ENCODE peak calls at places on chromosome 10, in ten cellular contexts. V, W, S, L, M, A, N, C, H and I are unnamed samples.

GRCh38 chr10:15150563-15150962 is 17.9 kb downstream of the NMT2 start:
- DNase-seq in V (no peak), W (no peak), S (no peak), L (no peak), M (no peak), A (no peak), N (no peak), C (no peak), H (no peak), I (no peak)

GRCh38 chr10:125441151-125441550 is 241.8 kb downstream of the TEX36 start:
- DNase-seq in V (no peak), W (no peak), S (no peak), L (no peak), M (no peak), A (no peak), N (no peak), C (no peak), H (no peak), I (peak; percentile 9)

GRCh38 chr10:16965740-16966447 is 148.7 kb upstream of the RSU1 start:
- DNase-seq in V (no peak), W (no peak), S (no peak), L (no peak), M (no peak), A (no peak), N (no peak), C (peak; percentile 87), H (no peak), I (peak; percentile 99)

GRCh38 chr10:119812684-119813083 is 60.0 kb downstream of the MCMBP start:
- DNase-seq in V (no peak), W (no peak), S (no peak), L (no peak), M (no peak), A (no peak), N (no peak), C (no peak), H (no peak), I (no peak)

GRCh38 chr10:48670978-48671913 is 13.4 kb upstream of the WDFY4 start:
- DNase-seq in V (peak; percentile 96), W (no peak), S (no peak), L (no peak), M (peak; percentile 24), A (no peak), N (peak; percentile 33), C (no peak), H (no peak), I (no peak)

GRCh38 chr10:21929070-21929469 is 74.5 kb downstream of the DNAJC1 start:
- DNase-seq in V (no peak), W (no peak), S (no peak), L (no peak), M (no peak), A (no peak), N (no peak), C (peak; percentile 44), H (no peak), I (no peak)

GRCh38 chr10:84238909-84239308 is 2.4 kb downstream of the LRIT1 start:
- DNase-seq in V (no peak), W (no peak), S (no peak), L (no peak), M (no peak), A (no peak), N (no peak), C (no peak), H (no peak), I (no peak)

GRCh38 chr10:89114846-89115625 is 92.1 kb downstream of the CH25H start:
- DNase-seq in V (no peak), W (no peak), S (no peak), L (no peak), M (no peak), A (no peak), N (no peak), C (no peak), H (no peak), I (peak; percentile 57)

GRCh38 chr10:52450743-52451142 is 136.7 kb downstream of the DKK1 start:
- DNase-seq in V (no peak), W (no peak), S (no peak), L (no peak), M (no peak), A (no peak), N (no peak), C (no peak), H (no peak), I (no peak)

GRCh38 chr10:79093658-79094411 is 25.1 kb downstream of the ZMIZ1 start:
- DNase-seq in V (peak; percentile 72), W (no peak), S (no peak), L (peak; percentile 92), M (no peak), A (peak; percentile 97), N (no peak), C (no peak), H (peak; percentile 57), I (no peak)

DNA sequence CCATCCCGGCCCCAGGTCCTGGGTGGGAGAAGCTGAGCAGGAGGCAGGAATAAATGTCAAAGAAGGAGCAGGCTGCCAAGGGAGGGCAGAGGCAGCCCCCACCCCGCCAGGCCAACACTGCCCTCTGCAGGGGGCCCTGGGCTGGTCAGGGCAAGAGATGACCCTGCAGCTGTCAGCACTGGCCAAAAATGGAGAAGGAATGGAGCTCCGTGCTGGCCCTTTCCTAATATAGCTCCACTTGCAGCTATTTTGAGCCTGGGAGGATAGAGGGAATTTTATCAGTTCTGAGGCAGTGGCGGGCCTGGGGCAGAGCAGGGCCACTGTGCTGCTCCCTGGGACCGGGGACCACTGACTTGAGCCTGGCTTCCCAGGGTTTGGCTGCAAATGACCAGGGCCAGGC is 16.0 kb downstream of the LDB3 start:
- DNase-seq in V (no peak), W (peak; percentile 68), S (no peak), L (peak; percentile 91), M (no peak), A (peak; percentile 51), N (peak; percentile 42), C (no peak), H (no peak), I (no peak)
- TF ChIP-seq CTCF in V (peak; percentile 38), W (peak; percentile 46), S (peak; percentile 38), L (peak; percentile 86), M (no peak), A (peak; percentile 50), N (peak; percentile 56), C (no peak), H (no peak), I (peak; percentile 34)

GRCh38 chr10:98790817-98791216 is 344.1 kb upstream of the HPS1 start:
- DNase-seq in V (peak; percentile 1), W (no peak), S (no peak), L (no peak), M (no peak), A (peak; percentile 34), N (no peak), C (peak; percentile 11), H (no peak), I (no peak)
- TF ChIP-seq CTCF in V (peak; percentile 72), W (peak; percentile 54), S (peak; percentile 24), L (no peak), M (no peak), A (peak; percentile 35), N (peak; percentile 61), C (peak; percentile 49), H (no peak), I (no peak)

GRCh38 chr10:103062854-103063642 is 130.0 kb downstream of the NT5C2 start:
- DNase-seq in V (no peak), W (no peak), S (no peak), L (no peak), M (no peak), A (no peak), N (no peak), C (no peak), H (no peak), I (no peak)
- TF ChIP-seq CTCF in V (peak; percentile 39), W (peak; percentile 19), S (no peak), L (no peak), M (no peak), A (no peak), N (no peak), C (peak; percentile 39), H (no peak), I (no peak)

GRCh38 chr10:19705273-19705672 is 111.0 kb upstream of the PLXDC2 start:
- DNase-seq in V (no peak), W (no peak), S (no peak), L (no peak), M (no peak), A (no peak), N (no peak), C (no peak), H (no peak), I (no peak)
- TF ChIP-seq CTCF in V (no peak), W (no peak), S (no peak), L (no peak), M (no peak), A (no peak), N (no peak), C (no peak), H (no peak), I (no peak)

GRCh38 chr10:81479316-81479715 is 395.7 kb upstream of the NRG3 start:
- DNase-seq in V (no peak), W (no peak), S (no peak), L (no peak), M (no peak), A (no peak), N (no peak), C (no peak), H (no peak), I (no peak)
- TF ChIP-seq CTCF in V (no peak), W (peak; percentile 45), S (no peak), L (no peak), M (no peak), A (no peak), N (peak; percentile 31), C (no peak), H (no peak), I (no peak)

GRCh38 chr10:64091889-64092288 is 570.7 kb downstream of the REEP3 start:
- DNase-seq in V (no peak), W (no peak), S (no peak), L (no peak), M (no peak), A (peak; percentile 37), N (no peak), C (peak; percentile 42), H (no peak), I (peak; percentile 4)
- TF ChIP-seq CTCF in V (peak; percentile 48), W (no peak), S (peak; percentile 24), L (no peak), M (no peak), A (peak; percentile 31), N (peak; percentile 55), C (peak; percentile 50), H (no peak), I (peak; percentile 17)